ENCODE peak calls at places on chromosomes 5 and 9, in ten cellular contexts. T, X, M, D, O, R, N, C, Z and E are unnamed samples.

GRCh38 chr9:113529336-113530009 is 65.9 kb downstream of the RGS3 start:
- DNase-seq in T (no peak), X (no peak), M (no peak), D (no peak), O (no peak), R (no peak), N (no peak), C (peak; percentile 75), Z (no peak), E (no peak)

GRCh38 chr9:2722715-2723114 is 5.4 kb downstream of the KCNV2 start:
- DNase-seq in T (peak; percentile 3), X (no peak), M (peak; percentile 17), D (no peak), O (no peak), R (no peak), N (no peak), C (peak; percentile 73), Z (no peak), E (peak; percentile 78)

GRCh38 chr5:157371655-157372471 is 88.2 kb upstream of the NIPAL4 start:
- DNase-seq in T (no peak), X (no peak), M (no peak), D (no peak), O (no peak), R (no peak), N (no peak), C (no peak), Z (no peak), E (peak; percentile 31)

GRCh38 chr5:83306572-83307241 is 164.8 kb upstream of the VCAN start:
- DNase-seq in T (no peak), X (peak; percentile 18), M (peak; percentile 11), D (peak; percentile 29), O (no peak), R (no peak), N (no peak), C (peak; percentile 4), Z (peak; percentile 95), E (peak; percentile 91)

GRCh38 chr9:1979815-1980367 is 35.3 kb upstream of the SMARCA2 start:
- DNase-seq in T (no peak), X (no peak), M (no peak), D (peak; percentile 15), O (no peak), R (no peak), N (no peak), C (peak; percentile 26), Z (no peak), E (peak; percentile 93)

GRCh38 chr5:33422191-33422590 is 18.6 kb upstream of the TARS1 start:
- DNase-seq in T (no peak), X (no peak), M (no peak), D (no peak), O (no peak), R (no peak), N (no peak), C (no peak), Z (no peak), E (no peak)

GRCh38 chr5:9833871-9834270 is 203.7 kb upstream of the TAS2R1 start:
- DNase-seq in T (no peak), X (no peak), M (peak; percentile 25), D (no peak), O (no peak), R (no peak), N (no peak), C (no peak), Z (no peak), E (no peak)

GRCh38 chr9:74379718-74380117 is 117.4 kb upstream of the RORB start:
- DNase-seq in T (peak; percentile 17), X (no peak), M (peak; percentile 72), D (no peak), O (no peak), R (no peak), N (no peak), C (peak; percentile 18), Z (no peak), E (no peak)

GRCh38 chr9:135083831-135084230 is 3.6 kb upstream of the OLFM1 start:
- DNase-seq in T (no peak), X (no peak), M (no peak), D (no peak), O (no peak), R (no peak), N (no peak), C (peak; percentile 49), Z (no peak), E (no peak)

GRCh38 chr5:150513375-150514309 is 5.7 kb downstream of the NDST1 start:
- DNase-seq in T (peak; percentile 34), X (no peak), M (no peak), D (no peak), O (no peak), R (no peak), N (no peak), C (no peak), Z (no peak), E (peak; percentile 50)

GRCh38 chr5:151264113-151264512 is 11.1 kb downstream of the GM2A start:
- DNase-seq in T (no peak), X (no peak), M (peak; percentile 32), D (no peak), O (peak; percentile 90), R (no peak), N (no peak), C (no peak), Z (no peak), E (peak; percentile 49)

GRCh38 chr5:73792687-73793320 is 166.8 kb downstream of the ARHGEF28 start:
- DNase-seq in T (peak; percentile 80), X (peak; percentile 62), M (peak; percentile 79), D (peak; percentile 61), O (peak; percentile 58), R (peak; percentile 54), N (peak; percentile 16), C (peak; percentile 78), Z (peak; percentile 61), E (peak; percentile 51)

GRCh38 chr5:51573835-51574234 is 190.6 kb downstream of the ISL1 start:
- DNase-seq in T (no peak), X (no peak), M (peak; percentile 6), D (no peak), O (no peak), R (no peak), N (no peak), C (no peak), Z (no peak), E (no peak)

GRCh38 chr5:174311531-174312269 is 266.2 kb downstream of the NSG2 start:
- DNase-seq in T (peak; percentile 94), X (peak; percentile 10), M (peak; percentile 92), D (peak; percentile 67), O (no peak), R (peak; percentile 47), N (peak; percentile 37), C (peak; percentile 60), Z (peak; percentile 7), E (peak; percentile 50)

GRCh38 chr9:112494153-112494552 is 7.5 kb downstream of the KIAA1958 start:
- DNase-seq in T (no peak), X (no peak), M (no peak), D (no peak), O (no peak), R (no peak), N (no peak), C (no peak), Z (no peak), E (peak; percentile 9)

GRCh38 chr9:19424176-19424779 is 15.5 kb downstream of the ACER2 start:
- DNase-seq in T (no peak), X (no peak), M (no peak), D (no peak), O (no peak), R (no peak), N (no peak), C (no peak), Z (no peak), E (peak; percentile 42)

GRCh38 chr9:90458485-90458884 is 184.1 kb downstream of the DIRAS2 start:
- DNase-seq in T (no peak), X (no peak), M (peak; percentile 42), D (no peak), O (peak; percentile 65), R (no peak), N (no peak), C (peak; percentile 35), Z (no peak), E (no peak)